ENCODE peak calls at places on chromosome 7, in nine cellular contexts. I is astrocyte of the spinal cord, K is OCI-LY7, A is epithelial cell of esophagus, R is HFFc6, E is cardiac fibroblast, W is transverse colon, H is H9, Q is chondrocyte. Y is an unnamed sample.

GRCh38 chr7:128135275-128136214 is 104.3 kb upstream of the LRRC4 start:
- DNase-seq in I (peak), K (peak), A (peak), R (no peak), E (peak), W (peak), H (peak), Q (no peak), Y (peak)

GRCh38 chr7:106279425-106280182 is 5.2 kb downstream of the NAMPT start:
- DNase-seq in I (no peak), K (no peak), A (no peak), R (no peak), E (peak), W (no peak), H (no peak), Q (no peak), Y (no peak)

GRCh38 chr7:157273208-157274202 is 63.3 kb upstream of the DNAJB6 start:
- DNase-seq in I (peak), K (peak), A (peak), R (no peak), E (peak), W (peak), H (peak), Q (peak), Y (peak)

GRCh38 chr7:70417061-70417655 is 714.8 kb upstream of the GALNT17 start:
- DNase-seq in I (no peak), K (peak), A (no peak), R (no peak), E (no peak), W (no peak), H (peak), Q (no peak), Y (no peak)

GRCh38 chr7:23062452-23062851 is 43.1 kb upstream of the KLHL7 start:
- DNase-seq in I (no peak), K (no peak), A (peak), R (no peak), E (peak), W (no peak), H (no peak), Q (no peak), Y (no peak)

GRCh38 chr7:134327896-134328295 is 11.2 kb upstream of the SLC35B4 start:
- DNase-seq in I (peak), K (peak), A (peak), R (peak), E (peak), W (peak), H (peak), Q (no peak), Y (peak)

GRCh38 chr7:63077841-63078240 is 920.8 kb upstream of the ZNF722 start:
- DNase-seq in I (no peak), K (no peak), A (no peak), R (no peak), E (no peak), W (no peak), H (no peak), Q (no peak), Y (no peak)

GRCh38 chr7:25090374-25090773 is 34.7 kb downstream of the CYCS start:
- DNase-seq in I (no peak), K (no peak), A (no peak), R (no peak), E (no peak), W (no peak), H (no peak), Q (no peak), Y (no peak)

GRCh38 chr7:24477807-24478655 is 95.2 kb upstream of the PALS2 start:
- DNase-seq in I (peak), K (no peak), A (peak), R (peak), E (peak), W (no peak), H (peak), Q (no peak), Y (no peak)

GRCh38 chr7:91846436-91846835 is 34.1 kb downstream of the MTERF1 start:
- DNase-seq in I (no peak), K (no peak), A (no peak), R (peak), E (peak), W (no peak), H (no peak), Q (no peak), Y (no peak)

GRCh38 chr7:79403451-79403850 is 50.0 kb downstream of the MAGI2 start:
- DNase-seq in I (no peak), K (no peak), A (no peak), R (no peak), E (peak), W (no peak), H (no peak), Q (no peak), Y (no peak)

GRCh38 chr7:71712653-71713180 is 580.8 kb downstream of the GALNT17 start:
- DNase-seq in I (no peak), K (no peak), A (no peak), R (no peak), E (no peak), W (no peak), H (no peak), Q (no peak), Y (no peak)

GRCh38 chr7:150737265-150738055 is at the start of gene GIMAP5:
- DNase-seq in I (no peak), K (no peak), A (no peak), R (no peak), E (no peak), W (no peak), H (no peak), Q (no peak), Y (peak)

GRCh38 chr7:154853727-154854095 is 149.2 kb downstream of the PAXIP1 start:
- DNase-seq in I (no peak), K (no peak), A (no peak), R (peak), E (no peak), W (no peak), H (no peak), Q (no peak), Y (no peak)

GRCh38 chr7:148543-148931 is 43.8 kb upstream of the FAM20C start:
- DNase-seq in I (no peak), K (peak), A (no peak), R (no peak), E (no peak), W (no peak), H (no peak), Q (no peak), Y (no peak)

GRCh38 chr7:98837632-98837972 is 32.2 kb downstream of the TMEM130 start:
- DNase-seq in I (no peak), K (no peak), A (no peak), R (no peak), E (no peak), W (no peak), H (no peak), Q (no peak), Y (no peak)

GRCh38 chr7:97851725-97852124 is 20.5 kb downstream of the ASNS start:
- DNase-seq in I (no peak), K (no peak), A (peak), R (peak), E (peak), W (no peak), H (no peak), Q (no peak), Y (no peak)

GRCh38 chr7:79789584-79790345 is 336.3 kb upstream of the MAGI2 start:
- DNase-seq in I (peak), K (no peak), A (no peak), R (peak), E (peak), W (no peak), H (no peak), Q (no peak), Y (no peak)

GRCh38 chr7:69422473-69423102 is 175.7 kb upstream of the AUTS2 start:
- DNase-seq in I (no peak), K (no peak), A (no peak), R (no peak), E (no peak), W (no peak), H (no peak), Q (no peak), Y (no peak)

GRCh38 chr7:115973381-115973780 is 57.2 kb downstream of the TFEC start:
- DNase-seq in I (no peak), K (no peak), A (peak), R (no peak), E (peak), W (no peak), H (no peak), Q (no peak), Y (no peak)

GRCh38 chr7:130887182-130888016 is 153.4 kb upstream of the KLF14 start:
- DNase-seq in I (peak), K (no peak), A (peak), R (peak), E (peak), W (no peak), H (no peak), Q (no peak), Y (no peak)

GRCh38 chr7:121273467-121274167 is 55.2 kb upstream of the WNT16 start:
- DNase-seq in I (peak), K (no peak), A (no peak), R (no peak), E (peak), W (no peak), H (no peak), Q (no peak), Y (no peak)

GRCh38 chr7:129781856-129782256 is 170.3 kb downstream of the NRF1 start:
- DNase-seq in I (no peak), K (no peak), A (no peak), R (no peak), E (no peak), W (no peak), H (peak), Q (no peak), Y (no peak)

GRCh38 chr7:32453286-32454011 is 36.7 kb downstream of the LSM5 start:
- DNase-seq in I (no peak), K (no peak), A (peak), R (no peak), E (no peak), W (no peak), H (no peak), Q (no peak), Y (no peak)

GRCh38 chr7:5662776-5663175 is 118.7 kb downstream of the RNF216 start:
- DNase-seq in I (no peak), K (no peak), A (no peak), R (no peak), E (no peak), W (no peak), H (no peak), Q (peak), Y (no peak)

GRCh38 chr7:140200102-140200989 is 23.6 kb upstream of the KDM7A start:
- DNase-seq in I (peak), K (no peak), A (peak), R (peak), E (peak), W (peak), H (no peak), Q (no peak), Y (no peak)

GRCh38 chr7:102279537-102280400 is 6.9 kb upstream of the SH2B2 start:
- DNase-seq in I (peak), K (peak), A (peak), R (peak), E (peak), W (peak), H (peak), Q (no peak), Y (peak)

GRCh38 chr7:156625585-156625984 is 15.0 kb upstream of the RNF32 start:
- DNase-seq in I (no peak), K (no peak), A (no peak), R (no peak), E (no peak), W (no peak), H (no peak), Q (no peak), Y (no peak)

GRCh38 chr7:19939746-19940145 is 166.3 kb upstream of the TMEM196 start:
- DNase-seq in I (peak), K (no peak), A (peak), R (no peak), E (peak), W (no peak), H (no peak), Q (no peak), Y (no peak)

GRCh38 chr7:150755473-150756099 is 18.4 kb downstream of the GIMAP5 start:
- DNase-seq in I (no peak), K (no peak), A (no peak), R (no peak), E (no peak), W (no peak), H (no peak), Q (no peak), Y (peak)

GRCh38 chr7:94087664-94088352 is 83.7 kb upstream of the BET1 start:
- DNase-seq in I (peak), K (peak), A (peak), R (peak), E (peak), W (peak), H (peak), Q (no peak), Y (peak)
- TF ChIP-seq CTCF in I (peak), K (peak), A (peak), R (peak), E (peak), W (peak), H (peak), Q (peak), Y (peak)

GRCh38 chr7:83015921-83016320 is 146.8 kb downstream of the PCLO start:
- DNase-seq in I (no peak), K (no peak), A (no peak), R (no peak), E (no peak), W (no peak), H (no peak), Q (no peak), Y (no peak)

GRCh38 chr7:83020171-83020570 is 142.5 kb downstream of the PCLO start:
- DNase-seq in I (no peak), K (no peak), A (no peak), R (no peak), E (no peak), W (no peak), H (no peak), Q (no peak), Y (no peak)

DNA sequence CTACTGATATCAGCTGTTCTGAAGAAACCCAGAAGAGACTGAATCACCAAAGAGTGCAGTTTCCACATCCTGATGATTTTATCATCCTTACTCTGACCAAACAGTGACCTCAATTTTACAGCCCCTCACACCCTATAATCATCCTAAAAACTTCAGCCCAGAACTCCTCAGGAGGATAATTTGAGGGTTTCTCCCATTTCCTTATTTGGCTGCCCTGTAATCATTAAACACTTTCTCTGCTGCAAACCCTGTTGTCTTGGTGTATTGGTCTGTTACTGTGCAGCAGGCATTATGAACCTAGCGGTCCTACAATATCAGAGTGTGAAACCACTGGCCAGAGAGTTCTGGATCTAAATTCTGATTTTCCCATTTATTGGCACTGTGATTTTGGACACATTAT is 141.7 kb downstream of the PCLO start:
- DNase-seq in I (no peak), K (no peak), A (no peak), R (no peak), E (no peak), W (no peak), H (no peak), Q (no peak), Y (no peak)
- TF ChIP-seq CTCF in I (no peak), K (no peak), A (no peak), R (no peak), E (no peak), W (no peak), H (no peak), Q (no peak), Y (no peak)

GRCh38 chr7:84232653-84233052 is 38.1 kb upstream of the SEMA3A start:
- DNase-seq in I (peak), K (no peak), A (peak), R (peak), E (peak), W (no peak), H (no peak), Q (no peak), Y (no peak)
- TF ChIP-seq CTCF in I (peak), K (no peak), A (peak), R (peak), E (peak), W (peak), H (peak), Q (peak), Y (no peak)

GRCh38 chr7:42700376-42701327 is 211.2 kb downstream of the C7orf25 start:
- DNase-seq in I (no peak), K (no peak), A (no peak), R (no peak), E (peak), W (no peak), H (no peak), Q (no peak), Y (no peak)
- TF ChIP-seq CTCF in I (no peak), K (no peak), A (no peak), R (no peak), E (no peak), W (no peak), H (peak), Q (peak), Y (no peak)

Y was measured in GM13976.